ENCODE peak calls at places on chromosomes 4 and X, in four cellular contexts. P is H1, D is K562, J is GM12878. T is an unnamed sample.
A peak's percentile ranks its signal among the peaks of the same experiment; 100 is the strongest.

GRCh38 chr4:41428205-41428940 is 109.6 kb upstream of the LIMCH1 start:
- DNase-seq in P (no peak), D (no peak), J (no peak), T (no peak)

GRCh38 chrX:21047034-21047455 is 327.2 kb upstream of the CNKSR2 start:
- DNase-seq in P (peak; percentile 13), D (no peak), J (no peak), T (no peak)

GRCh38 chrX:110146521-110146920 is 143.6 kb downstream of the TMEM164 start:
- DNase-seq in P (no peak), D (peak; percentile 63), J (no peak), T (peak; percentile 48)

GRCh38 chr4:10746371-10747143 is 62.0 kb upstream of the CLNK start:
- DNase-seq in P (no peak), D (no peak), J (no peak), T (peak; percentile 19)

GRCh38 chr4:104728380-104729122 is 233.9 kb upstream of the CXXC4 start:
- DNase-seq in P (no peak), D (no peak), J (no peak), T (peak; percentile 83)

GRCh38 chrX:147917700-147918694 is 6.3 kb downstream of the FMR1 start:
- DNase-seq in P (no peak), D (peak; percentile 5), J (peak; percentile 26), T (peak; percentile 4)

GRCh38 chr4:56976283-56976877 is 1.0 kb downstream of the NOA1 start:
- DNase-seq in P (no peak), D (peak; percentile 14), J (no peak), T (no peak)

GRCh38 chr4:57607616-57608150 is 497.5 kb upstream of the IGFBP7 start:
- DNase-seq in P (no peak), D (no peak), J (no peak), T (no peak)

GRCh38 chr4:125390126-125390525 is 75.4 kb downstream of the FAT4 start:
- DNase-seq in P (no peak), D (no peak), J (no peak), T (peak; percentile 85)

GRCh38 chrX:51743179-51743957 is at the start of gene GSPT2:
- DNase-seq in P (peak; percentile 23), D (peak; percentile 48), J (peak; percentile 34), T (peak; percentile 76)

GRCh38 chrX:51742586-51742985 is 656 bp upstream of the GSPT2 start:
- DNase-seq in P (no peak), D (no peak), J (no peak), T (no peak)

GRCh38 chrX:51747671-51748070 is 4.4 kb downstream of the GSPT2 start:
- DNase-seq in P (no peak), D (no peak), J (no peak), T (no peak)
- TF ChIP-seq CHD1 in P (no peak), D (no peak), J (no peak), T (no peak)

DNA sequence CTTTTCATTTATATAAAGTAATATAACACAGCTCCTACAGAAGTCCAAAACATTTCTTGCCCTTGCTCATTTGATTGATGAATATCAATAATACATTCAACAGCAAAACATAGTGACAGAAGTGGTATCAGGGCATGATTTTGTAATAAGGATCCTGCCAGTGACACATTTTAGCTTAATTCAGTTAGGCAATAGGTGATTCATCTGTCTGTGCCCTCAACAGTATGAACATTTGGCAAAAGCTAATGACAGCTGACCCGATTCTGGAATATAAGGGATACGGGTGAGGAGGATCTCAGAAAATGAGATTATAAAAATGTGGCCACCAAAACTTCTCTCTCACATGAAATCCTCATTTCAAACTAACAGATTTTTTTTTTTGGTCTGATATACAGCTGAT is 294.0 kb downstream of the CAMK2D start:
- DNase-seq in P (no peak), D (no peak), J (no peak), T (peak; percentile 68)
- TF ChIP-seq CHD1 in P (no peak), D (no peak), J (no peak), T (no peak)

DNA sequence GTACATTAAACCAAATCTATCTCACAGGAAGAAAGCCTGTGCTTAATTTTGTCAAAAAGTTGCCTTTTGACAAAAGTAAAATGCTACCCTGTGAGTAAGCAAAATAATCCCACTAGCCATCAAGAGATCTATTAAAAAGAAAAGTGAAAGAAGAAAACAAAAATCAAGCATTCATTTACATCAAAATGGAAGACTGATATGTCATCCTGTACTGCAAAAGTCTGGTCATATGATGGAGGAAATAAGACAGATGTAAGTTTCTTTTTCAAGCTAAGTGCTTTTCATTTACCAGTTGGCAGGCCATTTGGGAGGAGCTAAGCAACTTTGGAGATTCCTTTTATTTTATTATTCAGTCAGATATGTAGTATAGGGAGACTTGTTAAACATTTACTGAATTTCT is 387.4 kb downstream of the SPOCK3 start:
- DNase-seq in P (no peak), D (no peak), J (no peak), T (no peak)
- TF ChIP-seq CHD1 in P (no peak), D (no peak), J (no peak), T (no peak)

DNA sequence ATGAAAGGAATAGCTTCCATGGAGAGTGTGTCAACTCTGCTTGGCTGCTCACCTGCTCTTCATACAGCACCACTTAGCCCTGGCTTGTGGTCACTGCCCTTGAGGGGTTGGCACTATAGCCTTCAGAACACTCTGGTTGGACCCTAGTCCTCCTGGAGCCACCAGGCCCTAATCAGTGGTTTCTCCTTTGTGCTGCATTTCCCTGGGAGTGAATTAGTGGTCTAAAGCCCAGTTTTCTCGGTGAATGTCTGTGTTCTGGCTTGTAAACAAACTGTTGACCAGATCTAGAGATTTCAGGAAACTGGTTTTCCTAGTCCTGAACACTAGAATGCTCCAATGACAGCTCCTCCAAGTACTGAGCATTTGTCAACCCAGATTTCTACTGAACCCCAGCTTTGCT is 28.6 kb upstream of the TMEM154 start:
- DNase-seq in P (no peak), D (no peak), J (no peak), T (no peak)
- TF ChIP-seq CHD1 in P (no peak), D (no peak), J (no peak), T (no peak)

DNA sequence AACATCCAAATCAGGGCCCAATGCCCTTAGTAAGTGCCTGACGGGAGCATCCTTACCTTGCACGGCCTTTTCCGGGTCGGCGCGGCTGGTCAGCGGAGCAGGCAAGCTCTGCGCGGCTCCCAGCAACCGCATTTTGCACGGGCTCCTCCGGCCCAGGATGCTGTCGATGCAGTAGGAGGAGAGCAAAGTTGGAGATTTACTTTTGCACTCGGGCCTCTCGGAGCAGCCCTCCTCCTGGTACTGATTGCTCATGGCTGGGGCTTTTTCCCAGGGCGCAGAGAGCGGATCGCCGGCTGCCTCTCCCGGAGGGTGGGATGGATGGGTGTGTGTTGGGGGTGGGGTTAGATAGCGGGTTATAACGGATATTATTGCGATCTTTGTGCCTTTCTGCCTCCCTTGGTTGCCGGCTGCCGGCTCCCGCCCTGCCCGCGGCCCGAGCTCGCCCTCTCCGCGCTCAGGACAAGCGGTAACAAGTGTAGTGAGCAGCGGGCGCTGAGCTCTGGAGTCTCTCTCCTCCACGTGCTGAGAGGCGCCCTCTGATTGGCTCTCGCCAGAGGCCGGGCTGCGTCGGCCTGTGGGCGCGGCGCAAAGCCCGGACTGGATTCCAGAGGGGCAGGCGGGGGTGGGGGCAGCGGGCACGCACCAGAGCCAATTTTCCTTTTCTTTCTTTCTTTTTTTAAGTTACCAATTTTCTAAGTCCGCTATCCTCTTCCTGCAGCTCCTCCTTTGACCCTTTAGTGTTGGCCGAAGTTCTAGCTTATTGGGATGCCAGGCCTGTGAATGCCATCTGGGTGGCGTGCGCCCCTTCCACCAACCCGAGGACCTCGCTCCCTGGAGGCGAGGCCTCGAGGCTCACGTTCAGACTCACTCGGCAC is at the start of gene ARX:
- DNase-seq in P (no peak), D (peak; percentile 92), J (no peak), T (peak; percentile 42)
- TF ChIP-seq CHD1 in P (no peak), D (no peak), J (no peak), T (no peak)